ENCODE peak calls at places on chromosome 10, in four cellular contexts. V is neural progenitor cell, F is skeletal muscle cell, J is anterior cingulate cortex. U is an unnamed sample.

GRCh38 chr10:14601872-14602725 is 172.6 kb downstream of the FAM107B start:
- DNase-seq in V (no peak), F (no peak), J (no peak), U (no peak)

GRCh38 chr10:61923210-61924024 is 21.9 kb downstream of the ARID5B start:
- DNase-seq in V (no peak), F (no peak), J (no peak), U (no peak)

GRCh38 chr10:14409247-14409646 is 78.5 kb upstream of the FRMD4A start:
- DNase-seq in V (no peak), F (no peak), J (no peak), U (no peak)

GRCh38 chr10:69936091-69936490 is 116.6 kb upstream of the MACROH2A2 start:
- DNase-seq in V (peak), F (no peak), J (no peak), U (no peak)

GRCh38 chr10:79241990-79242619 is 105.2 kb upstream of the PPIF start:
- DNase-seq in V (peak), F (no peak), J (no peak), U (no peak)

GRCh38 chr10:130615463-130615862 is 479.3 kb downstream of the GLRX3 start:
- DNase-seq in V (no peak), F (no peak), J (no peak), U (no peak)

GRCh38 chr10:108673756-108674155 is 1249.6 kb downstream of the XPNPEP1 start:
- DNase-seq in V (peak), F (no peak), J (no peak), U (no peak)

GRCh38 chr10:126016156-126016805 is 119.9 kb downstream of the FANK1 start:
- DNase-seq in V (no peak), F (no peak), J (no peak), U (no peak)

GRCh38 chr10:130455111-130455695 is 319.0 kb downstream of the GLRX3 start:
- DNase-seq in V (no peak), F (no peak), J (no peak), U (no peak)

GRCh38 chr10:128859738-128860386 is 607.2 kb upstream of the MGMT start:
- DNase-seq in V (peak), F (no peak), J (no peak), U (no peak)

GRCh38 chr10:61898435-61898778 is 3.1 kb upstream of the ARID5B start:
- DNase-seq in V (no peak), F (no peak), J (no peak), U (no peak)

GRCh38 chr10:22659901-22660300 is 54.5 kb downstream of the PIP4K2A start:
- DNase-seq in V (no peak), F (no peak), J (no peak), U (no peak)